ENCODE peak calls at places on chromosome 18, in seven cellular contexts. L is AG04450; W is heart left ventricle; G is upper lobe of right lung; K is ovary; X is CD8-positive, alpha-beta T cell; Y is esophagus squamous epithelium. N is an unnamed sample.

GRCh38 chr18:35671952-35672603 is 90.5 kb downstream of the GALNT1 start:
- DNase-seq in L (no peak), W (no peak), G (no peak), K (no peak), X (no peak), Y (no peak), N (no peak)

GRCh38 chr18:6413554-6414117 is 1.1 kb downstream of the L3MBTL4 start:
- DNase-seq in L (no peak), W (no peak), G (no peak), K (peak; percentile 36), X (no peak), Y (no peak), N (peak; percentile 33)

GRCh38 chr18:49521251-49521650 is 34.2 kb upstream of the C18orf32 start:
- DNase-seq in L (no peak), W (no peak), G (no peak), K (no peak), X (no peak), Y (no peak), N (no peak)

GRCh38 chr18:79918089-79919011 is 33.1 kb downstream of the SLC66A2 start:
- DNase-seq in L (no peak), W (no peak), G (peak; percentile 46), K (peak; percentile 13), X (no peak), Y (no peak), N (no peak)

GRCh38 chr18:59220164-59220783 is 316 bp downstream of the GRP start:
- DNase-seq in L (no peak), W (no peak), G (no peak), K (no peak), X (no peak), Y (no peak), N (no peak)

GRCh38 chr18:10131036-10131774 is 217.4 kb downstream of the VAPA start:
- DNase-seq in L (no peak), W (no peak), G (no peak), K (no peak), X (no peak), Y (no peak), N (no peak)

GRCh38 chr18:46324556-46324955 is 220.4 kb downstream of the HAUS1 start:
- DNase-seq in L (peak; percentile 11), W (no peak), G (no peak), K (no peak), X (no peak), Y (no peak), N (no peak)

GRCh38 chr18:12882416-12882815 is 1.6 kb downstream of the PTPN2 start:
- DNase-seq in L (no peak), W (no peak), G (no peak), K (no peak), X (no peak), Y (no peak), N (no peak)

GRCh38 chr18:10275506-10275905 is 178.9 kb upstream of the APCDD1 start:
- DNase-seq in L (no peak), W (no peak), G (no peak), K (no peak), X (no peak), Y (no peak), N (no peak)

GRCh38 chr18:53193870-53194269 is 853.9 kb downstream of the DCC start:
- DNase-seq in L (no peak), W (no peak), G (no peak), K (no peak), X (no peak), Y (no peak), N (no peak)

GRCh38 chr18:2100694-2101213 is 470.6 kb downstream of the METTL4 start:
- DNase-seq in L (no peak), W (no peak), G (no peak), K (no peak), X (no peak), Y (no peak), N (no peak)

GRCh38 chr18:22432672-22433137 is 15.0 kb upstream of the CTAGE1 start:
- DNase-seq in L (peak; percentile 78), W (peak; percentile 84), G (no peak), K (peak; percentile 84), X (no peak), Y (no peak), N (peak; percentile 19)

GRCh38 chr18:53906681-53907080 is 317.8 kb downstream of the MBD2 start:
- DNase-seq in L (no peak), W (peak; percentile 56), G (no peak), K (no peak), X (no peak), Y (no peak), N (no peak)

GRCh38 chr18:72700961-72701710 is 157.0 kb upstream of the CBLN2 start:
- DNase-seq in L (no peak), W (no peak), G (no peak), K (no peak), X (no peak), Y (no peak), N (no peak)

GRCh38 chr18:31648966-31649429 is 35.4 kb downstream of the B4GALT6 start:
- DNase-seq in L (no peak), W (no peak), G (no peak), K (no peak), X (no peak), Y (no peak), N (no peak)

GRCh38 chr18:3649135-3649558 is 199.2 kb downstream of the TGIF1 start:
- DNase-seq in L (no peak), W (no peak), G (no peak), K (no peak), X (no peak), Y (no peak), N (no peak)

GRCh38 chr18:31791817-31792579 is 31.3 kb upstream of the SLC25A52 start:
- DNase-seq in L (no peak), W (no peak), G (no peak), K (no peak), X (no peak), Y (no peak), N (no peak)

DNA sequence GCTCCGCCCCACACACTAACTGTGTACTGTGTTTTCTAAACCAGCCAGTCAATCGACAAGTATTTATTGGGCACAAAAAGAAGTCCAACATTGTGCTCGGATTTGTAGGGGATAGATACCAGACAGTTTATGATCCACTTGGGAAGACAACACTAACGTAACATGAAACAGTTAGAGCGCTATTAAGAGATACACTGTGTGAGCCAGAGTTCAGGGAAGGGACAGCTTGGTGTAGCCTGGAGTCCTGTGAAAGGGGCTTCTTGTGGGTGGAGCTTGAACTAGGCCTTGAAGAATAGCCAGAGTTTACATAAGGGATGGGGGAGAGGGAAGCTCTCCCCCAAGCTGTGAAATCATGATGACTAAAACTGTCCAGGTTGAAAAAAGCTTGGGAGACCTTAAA is 176.4 kb upstream of the TCF4 start:
- DNase-seq in L (no peak), W (no peak), G (no peak), K (no peak), X (no peak), Y (no peak), N (no peak)
- H3K9me3 ChIP-seq in L (no peaks in the 10 kb centered on the region), W (no peaks in the 10 kb centered on the region), G (no peaks in the 10 kb centered on the region), K (no peaks in the 10 kb centered on the region), X (no peaks in the 10 kb centered on the region), Y (no peaks in the 10 kb centered on the region), N (no peaks in the 10 kb centered on the region)

GRCh38 chr18:63940008-63940407 is 9.1 kb upstream of the HMSD start:
- DNase-seq in L (no peak), W (no peak), G (no peak), K (no peak), X (no peak), Y (no peak), N (no peak)
- TF ChIP-seq CTCF in L (no peak), W (no peak), G (no peak), K (no peak), X (no peak), Y (no peak), N (no peak)

GRCh38 chr18:63315879-63316278 is 3.7 kb downstream of the BCL2 start:
- DNase-seq in L (no peak), W (no peak), G (no peak), K (no peak), X (no peak), Y (no peak), N (no peak)
- H3K27me3 ChIP-seq in L (peaks cover 19% of the 10 kb centered on the region), W (no peaks in the 10 kb centered on the region), G (no peaks in the 10 kb centered on the region), K (no peaks in the 10 kb centered on the region), X (no peaks in the 10 kb centered on the region), Y (no peaks in the 10 kb centered on the region), N (no peaks in the 10 kb centered on the region)

GRCh38 chr18:61741881-61742280 is 150.9 kb downstream of the RNF152 start:
- DNase-seq in L (no peak), W (no peak), G (no peak), K (no peak), X (no peak), Y (no peak), N (no peak)

GRCh38 chr18:61735564-61736102 is 157.2 kb downstream of the RNF152 start:
- DNase-seq in L (no peak), W (no peak), G (no peak), K (no peak), X (no peak), Y (no peak), N (no peak)

GRCh38 chr18:61736168-61736567 is 156.6 kb downstream of the RNF152 start:
- DNase-seq in L (no peak), W (no peak), G (no peak), K (no peak), X (no peak), Y (no peak), N (no peak)

GRCh38 chr18:61738488-61738887 is 154.3 kb downstream of the RNF152 start:
- DNase-seq in L (no peak), W (no peak), G (no peak), K (no peak), X (no peak), Y (no peak), N (no peak)

GRCh38 chr18:61738042-61738441 is 154.8 kb downstream of the RNF152 start:
- DNase-seq in L (no peak), W (no peak), G (no peak), K (no peak), X (no peak), Y (no peak), N (no peak)
- H3K9me3 ChIP-seq in L (no peaks in the 10 kb centered on the region), W (no peaks in the 10 kb centered on the region), G (no peaks in the 10 kb centered on the region), K (no peaks in the 10 kb centered on the region), X (no peaks in the 10 kb centered on the region), Y (no peaks in the 10 kb centered on the region), N (no peaks in the 10 kb centered on the region)

GRCh38 chr18:8654482-8655451 is 45.5 kb downstream of the RAB12 start:
- DNase-seq in L (no peak), W (no peak), G (no peak), K (no peak), X (no peak), Y (no peak), N (no peak)
- TF ChIP-seq CTCF in L (peak; percentile 76), W (peak; percentile 74), G (peak; percentile 85), K (peak; percentile 63), X (peak; percentile 98), Y (peak; percentile 72), N (peak; percentile 49)

GRCh38 chr18:63258749-63259580 is 60.6 kb downstream of the BCL2 start:
- DNase-seq in L (no peak), W (no peak), G (no peak), K (no peak), X (peak; percentile 9), Y (no peak), N (no peak)
- H3K27me3 ChIP-seq in L (peaks cover 28% of the 10 kb centered on the region), W (no peaks in the 10 kb centered on the region), G (no peaks in the 10 kb centered on the region), K (no peaks in the 10 kb centered on the region), X (no peaks in the 10 kb centered on the region), Y (no peaks in the 10 kb centered on the region), N (no peaks in the 10 kb centered on the region)

N was measured in thyroid gland.